ENCODE peak calls at places on chromosomes 3 and 15, in four cellular contexts. One of them, this sample, is unnamed.

GRCh38 chr3:73255609-73256029 is 194.2 kb downstream of the EBLN2 start:
- DNase-seq in neuronal stem cell: no peak
- DNase-seq in H1: no peak
- DNase-seq in trophoblast cell: peak
- DNase-seq in this sample: no peak

GRCh38 chr3:42262525-42262924 is 3.5 kb downstream of the CCK start:
- DNase-seq in neuronal stem cell: peak
- DNase-seq in H1: no peak
- DNase-seq in trophoblast cell: peak
- DNase-seq in this sample: no peak

GRCh38 chr15:40091861-40092415 is 16.7 kb downstream of the BMF start:
- DNase-seq in neuronal stem cell: no peak
- DNase-seq in H1: no peak
- DNase-seq in trophoblast cell: no peak
- DNase-seq in this sample: peak

GRCh38 chr3:54046677-54047214 is 75.6 kb upstream of the CACNA2D3 start:
- DNase-seq in neuronal stem cell: no peak
- DNase-seq in H1: no peak
- DNase-seq in trophoblast cell: no peak
- DNase-seq in this sample: no peak

GRCh38 chr3:190092250-190092649 is 28.4 kb downstream of the P3H2 start:
- DNase-seq in neuronal stem cell: no peak
- DNase-seq in H1: no peak
- DNase-seq in trophoblast cell: no peak
- DNase-seq in this sample: peak

GRCh38 chr3:194089357-194090177 is 46.4 kb upstream of the HES1 start:
- DNase-seq in neuronal stem cell: peak
- DNase-seq in H1: no peak
- DNase-seq in trophoblast cell: peak
- DNase-seq in this sample: peak

GRCh38 chr3:124336067-124336656 is 344.2 kb upstream of the ROPN1 start:
- DNase-seq in neuronal stem cell: no peak
- DNase-seq in H1: no peak
- DNase-seq in trophoblast cell: no peak
- DNase-seq in this sample: no peak

GRCh38 chr3:109275702-109276293 is 40.5 kb downstream of the DPPA2 start:
- DNase-seq in neuronal stem cell: peak
- DNase-seq in H1: peak
- DNase-seq in trophoblast cell: peak
- DNase-seq in this sample: peak

GRCh38 chr3:49535971-49536874 is 18.1 kb upstream of the BSN start:
- DNase-seq in neuronal stem cell: no peak
- DNase-seq in H1: no peak
- DNase-seq in trophoblast cell: peak
- DNase-seq in this sample: no peak

GRCh38 chr3:123663977-123664376 is 79.1 kb upstream of the HACD2 start:
- DNase-seq in neuronal stem cell: no peak
- DNase-seq in H1: no peak
- DNase-seq in trophoblast cell: no peak
- DNase-seq in this sample: no peak

GRCh38 chr3:67500699-67501098 is 153.7 kb downstream of the SUCLG2 start:
- DNase-seq in neuronal stem cell: no peak
- DNase-seq in H1: no peak
- DNase-seq in trophoblast cell: no peak
- DNase-seq in this sample: no peak

GRCh38 chr3:5056005-5056391 is 66.1 kb upstream of the ARL8B start:
- DNase-seq in neuronal stem cell: no peak
- DNase-seq in H1: no peak
- DNase-seq in trophoblast cell: no peak
- DNase-seq in this sample: peak

GRCh38 chr3:142914286-142914811 is 25.5 kb upstream of the PCOLCE2 start:
- DNase-seq in neuronal stem cell: no peak
- DNase-seq in H1: no peak
- DNase-seq in trophoblast cell: peak
- DNase-seq in this sample: no peak

GRCh38 chr3:192825657-192826200 is 91.9 kb downstream of the MB21D2 start:
- DNase-seq in neuronal stem cell: no peak
- DNase-seq in H1: no peak
- DNase-seq in trophoblast cell: peak
- DNase-seq in this sample: peak

GRCh38 chr3:155426524-155427230 is 133.2 kb upstream of the STRIT1 start:
- DNase-seq in neuronal stem cell: no peak
- DNase-seq in H1: no peak
- DNase-seq in trophoblast cell: peak
- DNase-seq in this sample: peak

GRCh38 chr3:73813291-73813977 is 188.7 kb upstream of the PDZRN3 start:
- DNase-seq in neuronal stem cell: no peak
- DNase-seq in H1: no peak
- DNase-seq in trophoblast cell: no peak
- DNase-seq in this sample: peak

GRCh38 chr3:127747751-127748521 is 74.4 kb downstream of the MGLL start:
- DNase-seq in neuronal stem cell: no peak
- DNase-seq in H1: no peak
- DNase-seq in trophoblast cell: no peak
- DNase-seq in this sample: peak

GRCh38 chr3:10417849-10418248 is 87.5 kb downstream of the ATP2B2 start:
- DNase-seq in neuronal stem cell: no peak
- DNase-seq in H1: no peak
- DNase-seq in trophoblast cell: peak
- DNase-seq in this sample: peak

GRCh38 chr3:152564454-152564853 is 270.5 kb upstream of the P2RY1 start:
- DNase-seq in neuronal stem cell: no peak
- DNase-seq in H1: no peak
- DNase-seq in trophoblast cell: no peak
- DNase-seq in this sample: peak

GRCh38 chr3:129582799-129583198 is 23.7 kb downstream of the PLXND1 start:
- DNase-seq in neuronal stem cell: no peak
- DNase-seq in H1: no peak
- DNase-seq in trophoblast cell: no peak
- DNase-seq in this sample: no peak

GRCh38 chr15:40731034-40731433 is 24.0 kb downstream of the RMDN3 start:
- DNase-seq in neuronal stem cell: no peak
- DNase-seq in H1: no peak
- DNase-seq in trophoblast cell: no peak
- DNase-seq in this sample: no peak

GRCh38 chr3:134211797-134212196 is 38.9 kb downstream of the RYK start:
- DNase-seq in neuronal stem cell: no peak
- DNase-seq in H1: no peak
- DNase-seq in trophoblast cell: peak
- DNase-seq in this sample: peak

GRCh38 chr3:112333386-112334334 is 704 bp downstream of the CD200 start:
- DNase-seq in neuronal stem cell: no peak
- DNase-seq in H1: peak
- DNase-seq in trophoblast cell: no peak
- DNase-seq in this sample: no peak

GRCh38 chr3:66053009-66053782 is 14.5 kb upstream of the MAGI1 start:
- DNase-seq in neuronal stem cell: no peak
- DNase-seq in H1: no peak
- DNase-seq in trophoblast cell: no peak
- DNase-seq in this sample: no peak

GRCh38 chr3:182937293-182938051 is 42.9 kb downstream of the DCUN1D1 start:
- DNase-seq in neuronal stem cell: no peak
- DNase-seq in H1: no peak
- DNase-seq in trophoblast cell: no peak
- DNase-seq in this sample: no peak

GRCh38 chr15:31318429-31318828 is 8.2 kb upstream of the KLF13 start:
- DNase-seq in neuronal stem cell: no peak
- DNase-seq in H1: no peak
- DNase-seq in trophoblast cell: no peak
- DNase-seq in this sample: no peak

GRCh38 chr3:164458986-164459385 is 619.3 kb downstream of the SI start:
- DNase-seq in neuronal stem cell: no peak
- DNase-seq in H1: no peak
- DNase-seq in trophoblast cell: no peak
- DNase-seq in this sample: peak

GRCh38 chr3:115217292-115217677 is 70.2 kb upstream of the ZBTB20 start:
- DNase-seq in neuronal stem cell: no peak
- DNase-seq in H1: no peak
- DNase-seq in trophoblast cell: no peak
- DNase-seq in this sample: no peak

GRCh38 chr15:76576526-76577279 is 240.1 kb downstream of the ISL2 start:
- DNase-seq in neuronal stem cell: no peak
- DNase-seq in H1: no peak
- DNase-seq in trophoblast cell: no peak
- DNase-seq in this sample: peak

GRCh38 chr3:27649277-27649676 is 72.8 kb downstream of the EOMES start:
- DNase-seq in neuronal stem cell: no peak
- DNase-seq in H1: no peak
- DNase-seq in trophoblast cell: peak
- DNase-seq in this sample: no peak

GRCh38 chr3:41200669-41201021 is 1.3 kb downstream of the CTNNB1 start:
- DNase-seq in neuronal stem cell: peak
- DNase-seq in H1: no peak
- DNase-seq in trophoblast cell: peak
- DNase-seq in this sample: peak

GRCh38 chr3:116939091-116939490 is 229.5 kb downstream of the TUSC7 start:
- DNase-seq in neuronal stem cell: no peak
- DNase-seq in H1: no peak
- DNase-seq in trophoblast cell: no peak
- DNase-seq in this sample: no peak

DNA sequence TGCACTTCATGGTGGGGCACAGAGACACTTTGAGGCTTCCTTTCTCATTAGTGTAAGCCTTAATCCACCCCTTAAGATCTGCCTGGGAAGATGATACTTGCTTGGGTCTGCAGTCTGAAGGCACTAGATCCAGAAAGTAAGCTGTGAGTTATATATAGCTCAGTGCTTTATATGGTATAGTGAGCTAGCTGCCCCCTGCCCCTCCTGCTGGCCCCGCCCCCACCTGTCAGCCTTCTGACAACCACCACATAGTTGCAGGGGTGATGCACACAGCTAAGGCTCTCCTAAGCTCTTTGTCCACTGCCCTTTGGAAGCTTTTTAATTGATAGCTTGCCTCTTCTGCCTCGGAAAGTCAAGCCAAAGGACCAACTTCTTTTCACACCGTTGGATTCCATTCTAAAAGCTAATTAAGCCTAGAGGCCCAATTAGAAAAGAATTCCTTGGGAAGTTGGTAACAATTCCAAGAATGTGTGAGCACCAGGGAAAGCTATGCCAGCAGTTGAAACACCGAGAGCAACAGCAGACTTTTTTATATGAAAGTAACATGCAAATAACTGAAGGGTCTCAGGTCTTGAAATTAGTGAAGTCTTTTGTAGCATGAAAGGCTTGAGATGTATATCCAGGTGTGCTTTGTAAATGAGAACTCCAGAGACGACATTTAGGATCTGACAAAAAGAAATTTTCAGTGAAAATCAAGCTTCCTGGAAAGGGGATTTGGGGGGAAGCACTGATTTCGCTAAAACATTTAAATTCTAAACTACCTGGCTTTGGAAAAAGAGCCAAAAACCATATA is 2.3 kb downstream of the TPM1 start:
- DNase-seq in neuronal stem cell: peak
- DNase-seq in H1: no peak
- DNase-seq in trophoblast cell: no peak
- DNase-seq in this sample: no peak
- H3K4me3 ChIP-seq in neuronal stem cell: peak
- H3K4me3 ChIP-seq in H1: peak
- H3K4me3 ChIP-seq in trophoblast cell: peak
- H3K4me3 ChIP-seq in this sample: peak

GRCh38 chr15:84813435-84813834 is 3.7 kb upstream of the ALPK3 start:
- DNase-seq in neuronal stem cell: no peak
- DNase-seq in H1: no peak
- DNase-seq in trophoblast cell: no peak
- DNase-seq in this sample: no peak

GRCh38 chr15:84812842-84813241 is 4.3 kb upstream of the ALPK3 start:
- DNase-seq in neuronal stem cell: no peak
- DNase-seq in H1: no peak
- DNase-seq in trophoblast cell: no peak
- DNase-seq in this sample: no peak

GRCh38 chr15:84813931-84814330 is 3.2 kb upstream of the ALPK3 start:
- DNase-seq in neuronal stem cell: no peak
- DNase-seq in H1: no peak
- DNase-seq in trophoblast cell: no peak
- DNase-seq in this sample: no peak

GRCh38 chr15:84816694-84817460 is at the start of gene ALPK3:
- DNase-seq in neuronal stem cell: peak
- DNase-seq in H1: peak
- DNase-seq in trophoblast cell: peak
- DNase-seq in this sample: peak

GRCh38 chr15:84814826-84815375 is 2.3 kb upstream of the ALPK3 start:
- DNase-seq in neuronal stem cell: no peak
- DNase-seq in H1: no peak
- DNase-seq in trophoblast cell: no peak
- DNase-seq in this sample: no peak
- H2BK12ac ChIP-seq in neuronal stem cell: no peak
- H2BK12ac ChIP-seq in H1: no peak
- H2BK12ac ChIP-seq in trophoblast cell: no peak
- H2BK12ac ChIP-seq in this sample: no peak

DNA sequence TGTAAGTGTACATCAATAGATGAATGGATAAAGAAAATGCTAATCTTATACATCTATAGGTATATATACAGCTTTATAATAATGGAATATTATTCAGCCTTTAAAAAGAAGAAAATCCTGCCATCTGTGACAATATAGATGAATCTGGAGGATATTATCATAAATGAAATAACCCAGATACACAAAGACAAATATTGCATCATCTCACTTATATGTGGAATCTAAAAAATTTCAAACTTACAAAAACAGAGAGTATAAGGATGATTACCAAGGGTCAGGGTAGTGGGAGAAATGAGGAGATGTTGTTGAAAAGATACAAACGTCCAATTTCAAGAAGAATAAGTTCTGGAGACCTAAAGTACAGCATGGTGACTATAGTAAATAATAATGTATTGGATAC is 85.4 kb upstream of the AGTR1 start:
- DNase-seq in neuronal stem cell: no peak
- DNase-seq in H1: no peak
- DNase-seq in trophoblast cell: no peak
- DNase-seq in this sample: no peak
- H3K4me3 ChIP-seq in neuronal stem cell: no peak
- H3K4me3 ChIP-seq in H1: no peak
- H3K4me3 ChIP-seq in trophoblast cell: no peak
- H3K4me3 ChIP-seq in this sample: no peak

GRCh38 chr3:32780071-32780734 is 37.6 kb upstream of the TRIM71 start:
- DNase-seq in neuronal stem cell: no peak
- DNase-seq in H1: no peak
- DNase-seq in trophoblast cell: no peak
- DNase-seq in this sample: no peak
- H2BK12ac ChIP-seq in neuronal stem cell: no peak
- H2BK12ac ChIP-seq in H1: peak
- H2BK12ac ChIP-seq in trophoblast cell: peak
- H2BK12ac ChIP-seq in this sample: no peak